ENCODE peak calls at places on chromosomes 4 and X, in eight cellular contexts. E is ovary, J is endothelial cell of umbilical vein, P is uterus, V is gastrocnemius medialis, T is K562, R is suprapubic skin, N is spleen. B is an unnamed sample. For H3K27me3, the result is how much of the 10 kb centered on the place peaks cover.

GRCh38 chr4:80196259-80197131 is 808 bp upstream of the PRDM8 start:
- DNase-seq in E (no peak), J (no peak), P (no peak), V (no peak), T (no peak), R (no peak), N (no peak), B (no peak)

GRCh38 chrX:37752941-37753340 is 26.9 kb upstream of the CYBB start:
- DNase-seq in E (no peak), J (no peak), P (no peak), V (no peak), T (no peak), R (no peak), N (no peak), B (no peak)

GRCh38 chr4:87038837-87039715 is 104.3 kb downstream of the AFF1 start:
- DNase-seq in E (no peak), J (peak), P (peak), V (peak), T (no peak), R (peak), N (no peak), B (no peak)

GRCh38 chr4:71009796-71010588 is 16.5 kb downstream of the DCK start:
- DNase-seq in E (no peak), J (peak), P (no peak), V (no peak), T (peak), R (no peak), N (no peak), B (no peak)

GRCh38 chrX:1212532-1212931 is at the start of gene CRLF2:
- DNase-seq in E (no peak), J (no peak), P (no peak), V (no peak), T (no peak), R (peak), N (peak), B (no peak)

GRCh38 chrX:100376581-100376980 is 33.5 kb downstream of the PCDH19 start:
- DNase-seq in E (no peak), J (no peak), P (no peak), V (no peak), T (no peak), R (no peak), N (no peak), B (no peak)

GRCh38 chr4:186953601-186954260 is 230.1 kb upstream of the FAT1 start:
- DNase-seq in E (no peak), J (no peak), P (no peak), V (peak), T (no peak), R (no peak), N (no peak), B (no peak)

GRCh38 chr4:184514121-184514988 is 40.0 kb upstream of the IRF2 start:
- DNase-seq in E (peak), J (peak), P (peak), V (peak), T (peak), R (peak), N (peak), B (peak)

GRCh38 chr4:152515678-152516077 is 20.2 kb downstream of the FBXW7 start:
- DNase-seq in E (no peak), J (no peak), P (no peak), V (no peak), T (peak), R (no peak), N (no peak), B (no peak)

GRCh38 chrX:111869639-111870034 is 6.3 kb upstream of the TRPC5OS start:
- DNase-seq in E (no peak), J (peak), P (no peak), V (no peak), T (peak), R (no peak), N (no peak), B (no peak)

GRCh38 chr4:154643493-154643892 is 31.0 kb upstream of the FGG start:
- DNase-seq in E (no peak), J (no peak), P (no peak), V (no peak), T (no peak), R (no peak), N (no peak), B (no peak)

GRCh38 chr4:154640999-154641398 is 28.5 kb upstream of the FGG start:
- DNase-seq in E (no peak), J (no peak), P (no peak), V (no peak), T (no peak), R (no peak), N (no peak), B (no peak)

DNA sequence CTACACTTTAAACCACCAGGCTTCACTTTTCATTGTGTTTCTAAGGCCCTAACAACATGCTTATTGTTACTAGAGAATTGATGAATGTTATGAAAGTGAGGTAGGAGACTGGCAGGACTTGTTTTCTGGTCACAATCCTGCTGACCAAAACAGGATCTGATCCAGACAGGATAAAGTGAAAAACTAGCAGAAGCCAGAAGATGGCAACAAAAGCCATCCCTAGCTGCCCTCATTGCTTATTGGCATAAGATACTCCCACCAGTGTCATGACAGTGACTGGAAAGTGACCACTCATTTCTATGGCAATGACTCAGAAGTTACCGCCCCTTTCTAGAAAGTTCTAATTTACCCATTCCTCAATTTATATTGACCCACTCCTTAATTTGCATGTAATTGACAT is 29.9 kb upstream of the FGG start:
- DNase-seq in E (no peak), J (no peak), P (no peak), V (no peak), T (no peak), R (no peak), N (no peak), B (no peak)
- TF ChIP-seq CTCF in E (no peak), J (no peak), P (no peak), V (no peak), T (no peak), R (no peak), N (no peak), B (no peak)

GRCh38 chr4:68373513-68373912 is 23.6 kb upstream of the YTHDC1 start:
- DNase-seq in E (peak), J (peak), P (peak), V (peak), T (no peak), R (peak), N (peak), B (no peak)

GRCh38 chr4:68375667-68376559 is 26.0 kb upstream of the YTHDC1 start:
- DNase-seq in E (no peak), J (peak), P (peak), V (peak), T (peak), R (no peak), N (peak), B (no peak)

GRCh38 chr4:68369474-68369805 is 19.6 kb upstream of the YTHDC1 start:
- DNase-seq in E (no peak), J (no peak), P (no peak), V (no peak), T (no peak), R (no peak), N (no peak), B (no peak)

GRCh38 chr4:68368566-68369473 is 18.9 kb upstream of the YTHDC1 start:
- DNase-seq in E (no peak), J (no peak), P (no peak), V (no peak), T (no peak), R (no peak), N (no peak), B (no peak)

GRCh38 chr4:68372588-68372987 is 22.7 kb upstream of the YTHDC1 start:
- DNase-seq in E (no peak), J (no peak), P (no peak), V (no peak), T (no peak), R (no peak), N (no peak), B (no peak)
- TF ChIP-seq POLR2A in E (no peak), J (no peak), P (no peak), V (no peak), T (no peak), R (no peak), N (no peak), B (no peak)

GRCh38 chr4:154490589-154491340 is 834 bp downstream of the DCHS2 start:
- DNase-seq in E (no peak), J (no peak), P (peak), V (no peak), T (no peak), R (no peak), N (peak), B (no peak)

GRCh38 chr4:154490261-154490588 is 1.4 kb downstream of the DCHS2 start:
- DNase-seq in E (no peak), J (no peak), P (no peak), V (no peak), T (no peak), R (no peak), N (peak), B (no peak)

GRCh38 chr4:154485127-154485773 is 6.3 kb downstream of the DCHS2 start:
- DNase-seq in E (no peak), J (no peak), P (no peak), V (no peak), T (no peak), R (no peak), N (no peak), B (no peak)

GRCh38 chr4:154489558-154490260 is 1.9 kb downstream of the DCHS2 start:
- DNase-seq in E (no peak), J (no peak), P (no peak), V (no peak), T (no peak), R (no peak), N (peak), B (no peak)

DNA sequence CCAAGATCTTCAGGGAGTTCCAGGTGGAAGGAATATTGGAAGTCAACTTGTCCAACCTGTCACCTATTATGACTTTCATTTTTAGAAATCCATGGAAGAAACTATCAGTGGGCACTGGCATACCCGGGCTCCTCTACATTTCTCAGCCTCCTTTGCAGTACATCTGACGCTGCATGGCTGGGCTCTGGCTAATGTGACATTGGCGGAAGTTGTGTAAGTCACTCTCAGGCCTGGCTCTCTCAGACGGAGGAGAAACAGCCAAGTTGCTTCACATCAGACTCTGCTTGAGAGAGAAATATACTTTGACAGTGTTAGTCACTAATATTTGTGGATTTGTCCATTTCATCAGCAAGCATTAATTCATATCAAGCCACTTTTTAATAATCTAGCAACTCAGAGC is 4.5 kb downstream of the DCHS2 start:
- DNase-seq in E (no peak), J (no peak), P (no peak), V (no peak), T (no peak), R (no peak), N (no peak), B (no peak)
- H3K27me3 ChIP-seq in E (under half), J (under half), P (under half), V (under half), T (under half), R (half or more), N (half or more), B (under half)

GRCh38 chrX:153688071-153688470 is 345 bp downstream of the SLC6A8 start:
- DNase-seq in E (no peak), J (no peak), P (no peak), V (no peak), T (no peak), R (no peak), N (no peak), B (no peak)

GRCh38 chrX:153685751-153686676 is 1.7 kb upstream of the SLC6A8 start:
- DNase-seq in E (no peak), J (no peak), P (peak), V (no peak), T (peak), R (peak), N (peak), B (no peak)

GRCh38 chrX:153688900-153689590 is 1.3 kb downstream of the SLC6A8 start:
- DNase-seq in E (peak), J (peak), P (no peak), V (peak), T (peak), R (no peak), N (no peak), B (no peak)

GRCh38 chrX:153688534-153688899 is 791 bp downstream of the SLC6A8 start:
- DNase-seq in E (no peak), J (no peak), P (no peak), V (no peak), T (no peak), R (no peak), N (no peak), B (no peak)

DNA sequence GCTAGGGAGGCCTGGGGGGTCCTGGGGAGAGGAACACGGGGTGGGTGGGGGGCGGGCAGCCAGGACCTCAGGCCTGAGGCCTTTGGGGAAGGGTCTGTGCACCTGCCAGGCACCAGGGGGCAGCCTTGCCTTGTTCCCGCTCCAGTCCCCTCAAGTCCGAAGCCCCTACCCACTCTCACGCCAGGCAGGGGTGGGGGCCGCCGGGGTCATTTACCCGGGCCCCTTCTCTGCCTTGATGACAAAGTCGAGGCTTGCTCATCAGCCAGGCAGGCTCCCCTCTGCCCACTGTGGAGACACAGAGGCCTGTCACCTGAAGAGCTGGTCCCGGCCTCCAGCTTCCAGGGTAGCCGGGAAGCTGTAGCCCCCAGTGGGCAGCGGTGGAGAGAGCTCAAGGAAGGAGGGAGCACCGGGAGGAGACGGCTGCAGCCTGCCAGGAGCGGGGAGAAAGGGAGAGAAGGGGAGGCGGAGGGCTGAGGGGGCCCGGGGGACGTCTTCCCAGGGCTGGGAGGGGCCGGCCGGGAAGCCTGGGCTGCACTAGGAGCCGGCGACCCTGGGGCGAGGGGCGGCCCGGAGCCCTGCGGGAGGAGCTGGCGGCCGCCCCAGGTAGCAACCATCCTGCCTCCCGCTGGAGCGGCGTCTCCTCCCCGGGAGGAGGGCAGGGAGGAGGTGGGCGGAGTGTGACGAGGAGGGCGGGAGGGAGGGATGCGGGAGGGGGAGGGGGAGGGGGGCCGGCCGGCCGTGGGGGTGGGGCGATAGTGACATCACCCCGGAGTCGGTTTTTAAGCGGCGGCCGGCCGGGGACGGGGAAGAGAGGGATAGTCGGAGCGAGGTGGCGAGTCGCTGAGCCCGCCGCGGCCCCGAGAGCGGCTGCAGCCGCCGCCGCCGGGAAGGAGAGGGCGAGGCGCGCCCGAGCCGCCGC is at the start of gene SLC6A8:
- DNase-seq in E (peak), J (peak), P (peak), V (peak), T (peak), R (no peak), N (no peak), B (no peak)
- TF ChIP-seq CTCF in E (no peak), J (no peak), P (peak), V (peak), T (peak), R (no peak), N (peak), B (peak)

GRCh38 chrX:12973561-12974216 is 1.2 kb upstream of the TMSB4X start:
- DNase-seq in E (peak), J (peak), P (peak), V (no peak), T (no peak), R (peak), N (peak), B (no peak)
- TF ChIP-seq POLR2A in E (no peak), J (no peak), P (no peak), V (no peak), T (no peak), R (no peak), N (no peak), B (peak)

GRCh38 chr4:8850074-8850829 is 21.4 kb downstream of the HMX1 start:
- DNase-seq in E (no peak), J (no peak), P (no peak), V (no peak), T (no peak), R (peak), N (peak), B (no peak)
- H3K27me3 ChIP-seq in E (under half), J (under half), P (under half), V (under half), T (half or more), R (half or more), N (half or more), B (under half)

GRCh38 chrX:121479406-121479805 is 432.0 kb downstream of the GLUD2 start:
- DNase-seq in E (no peak), J (no peak), P (no peak), V (no peak), T (no peak), R (no peak), N (no peak), B (no peak)
- TF ChIP-seq CTCF in E (no peak), J (no peak), P (no peak), V (no peak), T (no peak), R (no peak), N (no peak), B (no peak)

DNA sequence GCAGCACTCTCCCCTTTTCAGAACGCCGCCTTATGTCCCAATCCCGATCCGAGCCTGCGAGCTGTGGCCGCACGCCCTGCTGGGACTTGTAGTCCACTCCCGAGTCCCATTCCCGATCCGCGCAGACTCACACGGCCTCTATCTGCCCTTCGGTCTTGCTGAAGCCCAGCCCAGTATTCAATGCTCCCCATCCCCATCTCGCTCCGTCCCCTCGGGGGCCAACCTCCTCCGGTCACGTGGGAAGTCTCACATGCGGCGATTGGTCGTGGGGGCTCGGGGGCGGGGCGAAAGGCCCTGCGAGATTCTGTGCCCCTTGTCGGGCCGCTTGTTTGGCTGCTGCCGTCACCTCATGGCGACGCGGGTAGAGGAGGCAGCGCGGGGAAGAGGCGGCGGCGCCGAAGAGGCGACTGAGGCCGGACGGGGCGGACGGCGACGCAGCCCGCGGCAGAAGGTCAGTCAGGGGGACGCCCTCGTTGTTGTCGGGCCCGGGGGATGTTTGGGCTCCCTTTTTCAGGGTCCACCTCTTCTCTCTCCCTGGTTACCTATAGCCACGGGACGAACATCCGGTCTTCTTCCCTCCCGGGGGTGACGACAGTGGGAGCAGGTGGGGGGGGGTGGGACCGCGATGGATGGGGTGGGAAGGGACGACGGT is at the start of gene TXLNG:
- DNase-seq in E (peak), J (peak), P (peak), V (peak), T (peak), R (peak), N (peak), B (peak)
- TF ChIP-seq POLR2A in E (peak), J (no peak), P (peak), V (peak), T (peak), R (peak), N (peak), B (peak)